ENCODE peak calls at places on chromosomes 12 and 14, in eight cellular contexts. C is NCI-H1092 treated with DMSO at 0.1 percent for 48 hours; N is activated CD4-positive, alpha-beta T cell treated with anti-CD3 and anti-CD28 coated beads, Interleukin-2, amount 50 U/mL, for 48 hours; X is astrocyte of the spinal cord; W is stimulated activated naive CD8-positive, alpha-beta T cell treated with anti-CD3 and anti-CD28 coated beads, Interleukin-15, Interleukin-2, amounts not matched to agents 100 U/mL and 50 U/mL, for 24 hours; F is CD4-positive, alpha-beta T cell; G is glutamatergic neuron; B is M059J. Q is an unnamed sample.

GRCh38 chr12:108151505-108152178 is 22.6 kb downstream of the WSCD2 start:
- DNase-seq in G (peak), N (no peak), W (no peak), B (no peak), C (no peak), X (no peak), F (no peak), Q (no peak)

GRCh38 chr12:129776977-129777667 is 126.7 kb downstream of the TMEM132D start:
- DNase-seq in W (no peak), G (no peak), B (no peak), F (no peak), X (peak), N (no peak), C (peak), Q (no peak)

GRCh38 chr12:57066245-57066644 is 12.3 kb downstream of the NEMP1 start:
- DNase-seq in C (no peak), B (no peak), X (no peak), G (no peak), W (no peak), F (no peak), N (no peak), Q (no peak)

GRCh38 chr14:77181603-77182437 is at the start of gene TMEM63C:
- DNase-seq in W (peak), B (peak), X (no peak), N (peak), C (peak), G (peak), F (peak), Q (peak)

GRCh38 chr12:82760423-82760822 is 73.7 kb downstream of the TMTC2 start:
- DNase-seq in B (no peak), G (no peak), N (no peak), X (no peak), F (no peak), C (no peak), W (no peak), Q (peak)

GRCh38 chr14:64082837-64083236 is 211.3 kb downstream of the ESR2 start:
- DNase-seq in N (no peak), X (peak), B (no peak), G (no peak), C (no peak), F (no peak), W (no peak), Q (no peak)

GRCh38 chr14:37618498-37619041 is 23.1 kb downstream of the TTC6 start:
- DNase-seq in G (no peak), C (no peak), X (no peak), N (no peak), W (no peak), F (no peak), B (no peak), Q (no peak)

GRCh38 chr12:44972746-44973421 is 78.0 kb downstream of the DBX2 start:
- DNase-seq in G (peak), X (no peak), N (no peak), F (no peak), B (peak), C (peak), W (no peak), Q (peak)

GRCh38 chr12:96400631-96401060 is 407 bp upstream of the CDK17 start:
- DNase-seq in C (peak), F (no peak), B (peak), N (no peak), G (no peak), W (no peak), X (peak), Q (no peak)

GRCh38 chr12:6407206-6407954 is 23.4 kb downstream of the LTBR start:
- DNase-seq in G (no peak), X (no peak), F (no peak), N (no peak), C (no peak), W (no peak), B (no peak), Q (no peak)

GRCh38 chr12:14774944-14775651 is 28.2 kb downstream of the WBP11 start:
- DNase-seq in W (no peak), C (no peak), N (peak), B (peak), G (peak), F (peak), X (peak), Q (no peak)

GRCh38 chr14:22737052-22737451 is 29.4 kb upstream of the OXA1L start:
- DNase-seq in W (peak), F (no peak), C (no peak), B (peak), X (no peak), N (peak), G (no peak), Q (no peak)

GRCh38 chr12:87687362-87687761 is 341.8 kb downstream of the C12orf50 start:
- DNase-seq in N (no peak), W (no peak), G (no peak), X (peak), B (peak), F (no peak), C (no peak), Q (peak)

GRCh38 chr14:76131071-76131985 is 20.4 kb upstream of the GPATCH2L start:
- DNase-seq in C (no peak), N (no peak), F (no peak), X (no peak), G (peak), B (no peak), W (no peak), Q (no peak)

GRCh38 chr12:76028649-76029277 is 2.8 kb downstream of the PHLDA1 start:
- DNase-seq in N (no peak), F (no peak), X (peak), G (no peak), B (peak), C (no peak), W (no peak), Q (no peak)

GRCh38 chr14:85438001-85438400 is 91.9 kb upstream of the FLRT2 start:
- DNase-seq in N (no peak), F (no peak), G (no peak), C (no peak), X (no peak), W (no peak), B (no peak), Q (no peak)

GRCh38 chr12:55842681-55843429 is at the start of gene MMP19:
- DNase-seq in W (no peak), F (no peak), G (no peak), N (no peak), X (peak), C (no peak), B (peak), Q (no peak)

GRCh38 chr12:110578522-110579238 is 4.4 kb downstream of the PPTC7 start:
- DNase-seq in F (no peak), C (no peak), B (no peak), G (no peak), X (no peak), N (peak), W (no peak), Q (no peak)

GRCh38 chr12:110998165-110998564 is 77.8 kb upstream of the MYL2 start:
- DNase-seq in X (no peak), N (no peak), W (no peak), B (no peak), F (no peak), C (no peak), G (no peak), Q (no peak)

GRCh38 chr14:73764881-73765280 is 50.7 kb upstream of the PNMA1 start:
- DNase-seq in C (no peak), F (no peak), X (no peak), G (no peak), W (no peak), N (no peak), B (peak), Q (no peak)

GRCh38 chr12:31005944-31006361 is 67.7 kb upstream of the DDX11 start:
- DNase-seq in W (no peak), B (peak), X (peak), F (no peak), G (no peak), C (no peak), N (no peak), Q (peak)

GRCh38 chr12:64665506-64665905 is 55.2 kb downstream of the RASSF3 start:
- DNase-seq in G (no peak), F (peak), N (no peak), X (no peak), B (no peak), W (no peak), C (no peak), Q (peak)

GRCh38 chr12:54134850-54135249 is 53.9 kb downstream of the SMUG1 start:
- DNase-seq in X (no peak), F (no peak), B (no peak), W (no peak), C (peak), G (no peak), N (no peak), Q (no peak)

GRCh38 chr14:54310151-54310851 is 86.5 kb upstream of the CDKN3 start:
- DNase-seq in N (no peak), W (no peak), X (no peak), F (no peak), C (no peak), B (peak), G (no peak), Q (no peak)

GRCh38 chr14:104101651-104102281 is 16.3 kb downstream of the ASPG start:
- DNase-seq in B (no peak), G (peak), X (no peak), C (no peak), F (no peak), N (no peak), W (no peak), Q (no peak)

GRCh38 chr14:70013269-70013873 is 134.2 kb downstream of the SMOC1 start:
- DNase-seq in C (no peak), G (peak), N (peak), X (no peak), F (no peak), W (peak), B (peak), Q (peak)

GRCh38 chr12:46430340-46430948 is 57.9 kb upstream of the SLC38A2 start:
- DNase-seq in W (no peak), C (no peak), F (no peak), N (no peak), G (no peak), B (peak), X (peak), Q (no peak)

GRCh38 chr12:90250766-90251165 is 542.1 kb upstream of the ATP2B1 start:
- DNase-seq in G (no peak), C (no peak), F (no peak), N (no peak), W (no peak), B (peak), X (peak), Q (no peak)

GRCh38 chr14:63677891-63678379 is 36.3 kb upstream of the WDR89 start:
- DNase-seq in W (no peak), C (no peak), B (peak), X (peak), N (no peak), G (no peak), F (no peak), Q (no peak)

GRCh38 chr14:33986804-33987203 is 35.9 kb upstream of the EGLN3 start:
- DNase-seq in F (no peak), X (peak), N (no peak), C (no peak), G (no peak), B (peak), W (no peak), Q (no peak)

GRCh38 chr14:102164964-102165363 is 25.3 kb downstream of the WDR20 start:
- DNase-seq in C (no peak), X (no peak), W (no peak), B (no peak), F (no peak), N (no peak), G (no peak), Q (no peak)

GRCh38 chr14:91374287-91374880 is 43.2 kb downstream of the CCDC88C start:
- DNase-seq in B (peak), N (no peak), G (no peak), C (peak), X (peak), F (no peak), W (no peak), Q (no peak)

GRCh38 chr12:107560906-107561285 is 124.7 kb upstream of the PWP1 start:
- DNase-seq in N (no peak), G (no peak), W (no peak), B (no peak), X (no peak), C (no peak), F (no peak), Q (no peak)

GRCh38 chr12:69846976-69847375 is 21.9 kb downstream of the MYRFL start:
- DNase-seq in W (no peak), X (no peak), G (no peak), C (no peak), N (no peak), B (no peak), F (no peak), Q (no peak)

GRCh38 chr12:131860472-131861260 is 32.5 kb downstream of the MMP17 start:
- DNase-seq in F (no peak), X (peak), C (no peak), W (no peak), B (peak), G (no peak), N (no peak), Q (peak)

GRCh38 chr12:106084048-106084671 is 54.6 kb downstream of the NUAK1 start:
- DNase-seq in C (no peak), F (no peak), X (peak), B (peak), N (no peak), G (no peak), W (no peak), Q (peak)

Q was measured in WTC11.